ENCODE peak calls at places on chromosomes 13 and 19, in six cellular contexts. One of them, this sample, is unnamed.

GRCh38 chr13:109568273-109568900 is 218.0 kb downstream of the IRS2 start:
- DNase-seq in GM12878: no peak
- DNase-seq in K562: no peak
- DNase-seq in H1: no peak
- DNase-seq in SK-N-SH: peak
- DNase-seq in HCT116: no peak
- DNase-seq in this sample: no peak

GRCh38 chr19:4319067-4319718 is 14.8 kb downstream of the FSD1 start:
- DNase-seq in GM12878: no peak
- DNase-seq in K562: no peak
- DNase-seq in H1: no peak
- DNase-seq in SK-N-SH: peak
- DNase-seq in HCT116: no peak
- DNase-seq in this sample: no peak

GRCh38 chr13:25169951-25170553 is 2.0 kb downstream of the AMER2 start:
- DNase-seq in GM12878: no peak
- DNase-seq in K562: no peak
- DNase-seq in H1: no peak
- DNase-seq in SK-N-SH: peak
- DNase-seq in HCT116: no peak
- DNase-seq in this sample: no peak

GRCh38 chr13:73422973-73423372 is 364.2 kb downstream of the KLF5 start:
- DNase-seq in GM12878: no peak
- DNase-seq in K562: no peak
- DNase-seq in H1: no peak
- DNase-seq in SK-N-SH: no peak
- DNase-seq in HCT116: no peak
- DNase-seq in this sample: no peak

GRCh38 chr13:24052547-24052981 is 108.0 kb upstream of the SPATA13 start:
- DNase-seq in GM12878: no peak
- DNase-seq in K562: peak
- DNase-seq in H1: no peak
- DNase-seq in SK-N-SH: peak
- DNase-seq in HCT116: no peak
- DNase-seq in this sample: no peak

GRCh38 chr19:16943942-16944625 is 55.3 kb downstream of the F2RL3 start:
- DNase-seq in GM12878: no peak
- DNase-seq in K562: peak
- DNase-seq in H1: no peak
- DNase-seq in SK-N-SH: no peak
- DNase-seq in HCT116: no peak
- DNase-seq in this sample: no peak

GRCh38 chr13:31670831-31671617 is 68.3 kb upstream of the RXFP2 start:
- DNase-seq in GM12878: no peak
- DNase-seq in K562: no peak
- DNase-seq in H1: no peak
- DNase-seq in SK-N-SH: peak
- DNase-seq in HCT116: no peak
- DNase-seq in this sample: no peak

GRCh38 chr13:44555207-44555606 is 20.9 kb downstream of the TSC22D1 start:
- DNase-seq in GM12878: no peak
- DNase-seq in K562: no peak
- DNase-seq in H1: no peak
- DNase-seq in SK-N-SH: no peak
- DNase-seq in HCT116: no peak
- DNase-seq in this sample: no peak

GRCh38 chr19:38412961-38413360 is 10.1 kb downstream of the FAM98C start:
- DNase-seq in GM12878: no peak
- DNase-seq in K562: peak
- DNase-seq in H1: no peak
- DNase-seq in SK-N-SH: no peak
- DNase-seq in HCT116: no peak
- DNase-seq in this sample: no peak

GRCh38 chr19:41701401-41702075 is 6.9 kb upstream of the CEACAM5 start:
- DNase-seq in GM12878: no peak
- DNase-seq in K562: peak
- DNase-seq in H1: no peak
- DNase-seq in SK-N-SH: no peak
- DNase-seq in HCT116: no peak
- DNase-seq in this sample: peak

GRCh38 chr13:113832204-113832603 is 31.7 kb downstream of the GAS6 start:
- DNase-seq in GM12878: no peak
- DNase-seq in K562: no peak
- DNase-seq in H1: no peak
- DNase-seq in SK-N-SH: no peak
- DNase-seq in HCT116: no peak
- DNase-seq in this sample: no peak

GRCh38 chr13:75724742-75725504 is 88.8 kb downstream of the LMO7 start:
- DNase-seq in GM12878: no peak
- DNase-seq in K562: no peak
- DNase-seq in H1: no peak
- DNase-seq in SK-N-SH: no peak
- DNase-seq in HCT116: no peak
- DNase-seq in this sample: peak

GRCh38 chr19:31658993-31659896 is 310.0 kb upstream of the TSHZ3 start:
- DNase-seq in GM12878: no peak
- DNase-seq in K562: no peak
- DNase-seq in H1: no peak
- DNase-seq in SK-N-SH: no peak
- DNase-seq in HCT116: no peak
- DNase-seq in this sample: no peak

GRCh38 chr19:35816262-35816661 is 3.6 kb upstream of the PRODH2 start:
- DNase-seq in GM12878: no peak
- DNase-seq in K562: no peak
- DNase-seq in H1: no peak
- DNase-seq in SK-N-SH: no peak
- DNase-seq in HCT116: no peak
- DNase-seq in this sample: no peak

GRCh38 chr19:11067356-11068113 is 21.7 kb upstream of the LDLR start:
- DNase-seq in GM12878: no peak
- DNase-seq in K562: no peak
- DNase-seq in H1: no peak
- DNase-seq in SK-N-SH: no peak
- DNase-seq in HCT116: no peak
- DNase-seq in this sample: no peak

GRCh38 chr13:74129500-74130144 is 4.6 kb downstream of the KLF12 start:
- DNase-seq in GM12878: no peak
- DNase-seq in K562: peak
- DNase-seq in H1: no peak
- DNase-seq in SK-N-SH: no peak
- DNase-seq in HCT116: no peak
- DNase-seq in this sample: no peak

GRCh38 chr13:76799696-76800095 is 86.5 kb downstream of the KCTD12 start:
- DNase-seq in GM12878: no peak
- DNase-seq in K562: no peak
- DNase-seq in H1: no peak
- DNase-seq in SK-N-SH: no peak
- DNase-seq in HCT116: no peak
- DNase-seq in this sample: no peak

GRCh38 chr19:2192862-2193261 is 29.1 kb downstream of the DOT1L start:
- DNase-seq in GM12878: no peak
- DNase-seq in K562: no peak
- DNase-seq in H1: no peak
- DNase-seq in SK-N-SH: no peak
- DNase-seq in HCT116: no peak
- DNase-seq in this sample: no peak

GRCh38 chr19:2189880-2190279 is 26.1 kb downstream of the DOT1L start:
- DNase-seq in GM12878: no peak
- DNase-seq in K562: no peak
- DNase-seq in H1: no peak
- DNase-seq in SK-N-SH: no peak
- DNase-seq in HCT116: no peak
- DNase-seq in this sample: no peak

GRCh38 chr19:2188708-2189385 is 25.1 kb downstream of the DOT1L start:
- DNase-seq in GM12878: no peak
- DNase-seq in K562: no peak
- DNase-seq in H1: no peak
- DNase-seq in SK-N-SH: no peak
- DNase-seq in HCT116: no peak
- DNase-seq in this sample: no peak

GRCh38 chr19:2191456-2191931 is 27.8 kb downstream of the DOT1L start:
- DNase-seq in GM12878: no peak
- DNase-seq in K562: no peak
- DNase-seq in H1: no peak
- DNase-seq in SK-N-SH: no peak
- DNase-seq in HCT116: no peak
- DNase-seq in this sample: no peak

DNA sequence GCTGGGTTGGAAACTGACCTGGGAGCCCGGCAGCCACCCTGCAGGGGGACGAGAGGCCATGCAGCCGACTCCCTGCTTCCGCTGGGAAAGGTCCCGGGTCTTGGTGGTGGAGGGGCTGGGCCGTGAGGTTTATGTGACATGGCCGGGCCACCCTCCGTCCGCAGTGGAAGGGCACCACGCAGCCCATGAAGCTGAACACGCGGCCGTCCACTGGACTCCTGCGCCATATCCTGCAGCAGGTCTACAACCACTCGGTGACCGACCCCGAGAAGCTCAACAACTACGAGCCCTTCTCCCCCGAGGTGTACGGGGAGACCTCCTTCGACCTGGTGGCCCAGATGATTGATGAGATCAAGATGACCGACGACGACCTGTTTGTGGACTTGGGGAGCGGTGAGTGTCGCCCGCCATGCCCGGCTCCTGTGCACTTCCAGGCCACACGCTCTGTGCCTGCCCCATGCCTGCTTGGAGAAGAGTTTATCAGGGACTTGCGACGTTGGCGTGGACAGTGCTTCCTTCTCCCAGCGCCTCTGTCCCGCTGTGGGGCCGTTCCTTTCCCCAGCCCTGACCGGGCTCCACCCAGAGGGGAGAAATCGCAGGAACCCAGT is 27.2 kb downstream of the DOT1L start:
- DNase-seq in GM12878: no peak
- DNase-seq in K562: no peak
- DNase-seq in H1: no peak
- DNase-seq in SK-N-SH: no peak
- DNase-seq in HCT116: no peak
- DNase-seq in this sample: no peak
- TF ChIP-seq JUND in GM12878: no peak
- TF ChIP-seq JUND in K562: no peak
- TF ChIP-seq JUND in H1: no peak
- TF ChIP-seq JUND in SK-N-SH: no peak
- TF ChIP-seq JUND in HCT116: no peak
- TF ChIP-seq JUND in this sample: no peak

GRCh38 chr13:80817979-80818378 is 477.1 kb upstream of the SPRY2 start:
- DNase-seq in GM12878: no peak
- DNase-seq in K562: no peak
- DNase-seq in H1: no peak
- DNase-seq in SK-N-SH: no peak
- DNase-seq in HCT116: no peak
- DNase-seq in this sample: no peak

DNA sequence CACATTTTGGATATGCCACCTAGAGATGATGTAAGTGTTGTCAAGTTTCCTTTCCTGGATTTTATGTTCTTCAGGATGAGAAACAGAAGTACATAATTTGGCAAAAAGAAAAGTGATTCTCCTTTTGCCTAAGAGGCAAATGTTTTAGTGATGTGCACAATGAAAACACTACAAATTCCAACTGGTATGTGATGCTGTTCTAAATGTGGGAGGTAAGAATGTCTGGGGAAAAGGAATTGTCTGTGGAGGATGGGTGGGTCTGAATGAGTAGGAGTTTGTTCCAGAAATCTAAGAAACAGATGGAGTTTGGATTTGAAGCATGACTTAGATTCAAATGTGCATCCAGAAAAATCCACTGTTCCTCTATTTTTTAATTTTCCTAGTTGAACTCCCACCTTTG is 473.6 kb upstream of the SPRY2 start:
- DNase-seq in GM12878: no peak
- DNase-seq in K562: no peak
- DNase-seq in H1: no peak
- DNase-seq in SK-N-SH: no peak
- DNase-seq in HCT116: no peak
- DNase-seq in this sample: no peak
- TF ChIP-seq JUND in GM12878: no peak
- TF ChIP-seq JUND in K562: no peak
- TF ChIP-seq JUND in H1: no peak
- TF ChIP-seq JUND in SK-N-SH: no peak
- TF ChIP-seq JUND in HCT116: no peak
- TF ChIP-seq JUND in this sample: no peak

GRCh38 chr19:2035590-2035991 is 15.5 kb downstream of the MKNK2 start:
- DNase-seq in GM12878: no peak
- DNase-seq in K562: no peak
- DNase-seq in H1: peak
- DNase-seq in SK-N-SH: no peak
- DNase-seq in HCT116: no peak
- DNase-seq in this sample: no peak

GRCh38 chr19:2034729-2035589 is 16.1 kb downstream of the MKNK2 start:
- DNase-seq in GM12878: no peak
- DNase-seq in K562: peak
- DNase-seq in H1: peak
- DNase-seq in SK-N-SH: peak
- DNase-seq in HCT116: peak
- DNase-seq in this sample: peak

GRCh38 chr19:2038284-2039081 is 12.6 kb downstream of the MKNK2 start:
- DNase-seq in GM12878: no peak
- DNase-seq in K562: peak
- DNase-seq in H1: peak
- DNase-seq in SK-N-SH: no peak
- DNase-seq in HCT116: no peak
- DNase-seq in this sample: no peak

GRCh38 chr19:2037676-2038255 is 13.3 kb downstream of the MKNK2 start:
- DNase-seq in GM12878: no peak
- DNase-seq in K562: peak
- DNase-seq in H1: no peak
- DNase-seq in SK-N-SH: no peak
- DNase-seq in HCT116: no peak
- DNase-seq in this sample: no peak

DNA sequence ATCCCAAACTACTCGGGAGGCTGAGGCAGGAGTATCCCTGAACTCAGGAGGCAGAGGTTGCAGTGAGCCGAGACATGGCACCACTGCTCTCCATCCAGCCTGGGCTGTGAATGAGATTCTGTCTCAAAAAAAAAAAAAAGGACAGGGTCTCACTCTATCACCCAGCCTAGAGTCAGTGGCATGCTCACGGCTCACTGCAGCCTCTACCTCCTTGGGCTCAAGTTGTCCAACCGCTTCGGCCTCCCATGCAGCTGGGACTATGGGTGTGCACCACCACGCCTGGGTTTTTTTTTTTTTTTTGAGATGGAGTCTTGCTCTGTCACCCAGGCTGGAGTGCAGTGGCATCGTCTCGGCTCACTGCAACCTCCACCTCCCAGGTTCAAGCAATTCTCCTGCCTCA is 14.6 kb downstream of the MKNK2 start:
- DNase-seq in GM12878: no peak
- DNase-seq in K562: no peak
- DNase-seq in H1: no peak
- DNase-seq in SK-N-SH: no peak
- DNase-seq in HCT116: no peak
- DNase-seq in this sample: no peak
- TF ChIP-seq JUND in GM12878: no peak
- TF ChIP-seq JUND in K562: no peak
- TF ChIP-seq JUND in H1: no peak
- TF ChIP-seq JUND in SK-N-SH: no peak
- TF ChIP-seq JUND in HCT116: no peak
- TF ChIP-seq JUND in this sample: no peak

DNA sequence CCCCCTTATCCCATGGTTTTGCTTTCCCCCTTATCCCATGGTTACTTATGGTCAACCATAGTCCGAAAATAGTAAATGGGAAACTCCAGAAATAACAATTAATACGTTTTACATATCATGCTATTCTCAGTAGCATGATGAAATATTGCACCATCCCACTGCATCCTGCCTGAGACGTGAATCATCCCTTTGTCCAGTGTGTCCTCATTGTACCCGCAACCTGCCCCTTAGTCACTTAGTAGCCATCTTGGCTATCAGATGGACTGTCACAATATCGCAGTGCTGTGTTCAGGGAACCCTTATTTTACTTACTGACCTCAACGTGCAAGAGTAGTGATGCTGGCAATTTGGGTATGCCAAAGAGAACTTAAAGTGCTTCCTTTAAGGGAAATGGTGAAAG is 10.5 kb upstream of the NBEA start:
- DNase-seq in GM12878: no peak
- DNase-seq in K562: no peak
- DNase-seq in H1: no peak
- DNase-seq in SK-N-SH: no peak
- DNase-seq in HCT116: peak
- DNase-seq in this sample: no peak
- TF ChIP-seq JUND in GM12878: no peak
- TF ChIP-seq JUND in K562: no peak
- TF ChIP-seq JUND in H1: no peak
- TF ChIP-seq JUND in SK-N-SH: no peak
- TF ChIP-seq JUND in HCT116: no peak
- TF ChIP-seq JUND in this sample: no peak